ENCODE peak calls at places on chromosomes 4 and X, in five cellular contexts. M, F, L, U and I are unnamed samples.

GRCh38 chr4:24991015-24991414 is 39.7 kb downstream of the LGI2 start:
- DNase-seq in M (no peak), F (peak; percentile 31), L (no peak), U (no peak), I (no peak)

GRCh38 chr4:82900016-82900334 is 560 bp upstream of the THAP9 start:
- DNase-seq in M (peak; percentile 58), F (no peak), L (no peak), U (no peak), I (no peak)

GRCh38 chr4:128635141-128635911 is 174.2 kb upstream of the JADE1 start:
- DNase-seq in M (peak; percentile 74), F (peak; percentile 28), L (peak; percentile 31), U (no peak), I (peak; percentile 83)

GRCh38 chr4:103075435-103075893 is 1.1 kb downstream of the SLC9B2 start:
- DNase-seq in M (no peak), F (peak; percentile 45), L (no peak), U (no peak), I (no peak)

GRCh38 chrX:122501652-122502051 is 682.4 kb upstream of the GRIA3 start:
- DNase-seq in M (no peak), F (no peak), L (no peak), U (no peak), I (no peak)

GRCh38 chr4:82765134-82765533 is 33.5 kb downstream of the SCD5 start:
- DNase-seq in M (no peak), F (no peak), L (no peak), U (no peak), I (no peak)

GRCh38 chr4:63049726-63050125 is 1359.5 kb downstream of the TECRL start:
- DNase-seq in M (no peak), F (no peak), L (no peak), U (no peak), I (no peak)

GRCh38 chr4:168183717-168184571 is 91.6 kb downstream of the ANXA10 start:
- DNase-seq in M (peak; percentile 8), F (peak; percentile 51), L (no peak), U (no peak), I (no peak)

GRCh38 chrX:22196151-22196550 is 76.6 kb upstream of the CBLL2 start:
- DNase-seq in M (no peak), F (no peak), L (no peak), U (no peak), I (no peak)

GRCh38 chr4:57048590-57049304 is 61.4 kb downstream of the IGFBP7 start:
- DNase-seq in M (no peak), F (peak; percentile 54), L (no peak), U (no peak), I (no peak)

GRCh38 chr4:152946460-152946859 is 10.3 kb downstream of the FHDC1 start:
- DNase-seq in M (no peak), F (no peak), L (no peak), U (no peak), I (no peak)

GRCh38 chr4:162461952-162462351 is 298.2 kb upstream of the FSTL5 start:
- DNase-seq in M (no peak), F (peak; percentile 5), L (no peak), U (no peak), I (no peak)

GRCh38 chr4:70925899-70926635 is 23.9 kb downstream of the MOB1B start:
- DNase-seq in M (no peak), F (no peak), L (no peak), U (no peak), I (no peak)

GRCh38 chrX:11757729-11758399 is at the start of gene MSL3:
- DNase-seq in M (peak; percentile 17), F (peak; percentile 60), L (no peak), U (peak; percentile 60), I (no peak)

GRCh38 chr4:52976523-52977230 is 114.6 kb downstream of the RASL11B start:
- DNase-seq in M (no peak), F (no peak), L (no peak), U (no peak), I (no peak)

GRCh38 chr4:80263541-80264351 is 2.7 kb upstream of the FGF5 start:
- DNase-seq in M (no peak), F (no peak), L (no peak), U (peak; percentile 44), I (no peak)